ENCODE peak calls at places on chromosomes 12 and 14, in ten cellular contexts. V is GM23248, H is H9, Q is ovary, L is endothelial cell of umbilical vein, A is body of pancreas, W is mesendoderm, N is esophagus squamous epithelium, U is right lobe of liver, M is SK-N-SH. D is an unnamed sample.

GRCh38 chr14:96090441-96091148 is 51.4 kb downstream of the C14orf132 start:
- DNase-seq in V (peak), H (no peak), Q (peak), L (no peak), A (peak), W (no peak), N (no peak), U (no peak), M (peak), D (peak)

GRCh38 chr12:15830538-15830937 is 41.4 kb upstream of the EPS8 start:
- DNase-seq in V (peak), H (no peak), Q (no peak), L (no peak), A (no peak), W (no peak), N (no peak), U (no peak), M (no peak), D (no peak)

GRCh38 chr14:65167072-65167645 is 64.8 kb upstream of the MAX start:
- DNase-seq in V (peak), H (no peak), Q (no peak), L (no peak), A (no peak), W (peak), N (no peak), U (no peak), M (no peak), D (no peak)

GRCh38 chr12:122352394-122352793 is 70.1 kb downstream of the CLIP1 start:
- DNase-seq in V (no peak), H (no peak), Q (no peak), L (no peak), A (no peak), W (no peak), N (no peak), U (no peak), M (no peak), D (no peak)

GRCh38 chr12:106888348-106888970 is 67.2 kb upstream of the TMEM263 start:
- DNase-seq in V (no peak), H (no peak), Q (no peak), L (no peak), A (no peak), W (no peak), N (no peak), U (no peak), M (no peak), D (no peak)

GRCh38 chr12:12582895-12583303 is 20.2 kb upstream of the DUSP16 start:
- DNase-seq in V (peak), H (no peak), Q (no peak), L (no peak), A (no peak), W (no peak), N (no peak), U (no peak), M (no peak), D (no peak)

GRCh38 chr14:51823706-51824105 is 36.7 kb upstream of the GNG2 start:
- DNase-seq in V (no peak), H (no peak), Q (no peak), L (no peak), A (no peak), W (no peak), N (no peak), U (no peak), M (no peak), D (no peak)

GRCh38 chr14:67620217-67620789 is 583 bp downstream of the ARG2 start:
- DNase-seq in V (peak), H (peak), Q (peak), L (peak), A (peak), W (peak), N (no peak), U (peak), M (peak), D (no peak)

GRCh38 chr14:86013663-86014062 is 483.7 kb downstream of the FLRT2 start:
- DNase-seq in V (no peak), H (no peak), Q (no peak), L (no peak), A (no peak), W (no peak), N (no peak), U (no peak), M (no peak), D (no peak)

GRCh38 chr12:2892246-2892645 is 1.6 kb downstream of the TULP3 start:
- DNase-seq in V (peak), H (no peak), Q (no peak), L (no peak), A (no peak), W (no peak), N (no peak), U (no peak), M (no peak), D (no peak)

GRCh38 chr12:98758331-98758730 is 113.2 kb downstream of the APAF1 start:
- DNase-seq in V (peak), H (peak), Q (no peak), L (no peak), A (no peak), W (no peak), N (no peak), U (no peak), M (no peak), D (no peak)

GRCh38 chr12:25578739-25579138 is 25.7 kb upstream of the LMNTD1 start:
- DNase-seq in V (no peak), H (no peak), Q (no peak), L (no peak), A (no peak), W (no peak), N (no peak), U (no peak), M (peak), D (no peak)

GRCh38 chr12:31369712-31370521 is 44.0 kb upstream of the SINHCAF start:
- DNase-seq in V (peak), H (peak), Q (peak), L (peak), A (peak), W (peak), N (no peak), U (no peak), M (no peak), D (no peak)

GRCh38 chr12:96255077-96255476 is 60.9 kb downstream of the ELK3 start:
- DNase-seq in V (peak), H (no peak), Q (no peak), L (peak), A (peak), W (peak), N (no peak), U (no peak), M (no peak), D (no peak)

GRCh38 chr14:69673099-69673498 is 61.7 kb downstream of the SUSD6 start:
- DNase-seq in V (no peak), H (no peak), Q (no peak), L (no peak), A (no peak), W (no peak), N (no peak), U (no peak), M (no peak), D (no peak)

GRCh38 chr14:86777950-86778602 is 1214.9 kb downstream of the GALC start:
- DNase-seq in V (no peak), H (no peak), Q (no peak), L (no peak), A (no peak), W (no peak), N (no peak), U (no peak), M (no peak), D (no peak)

GRCh38 chr12:89349814-89350213 is 2.5 kb downstream of the DUSP6 start:
- DNase-seq in V (peak), H (peak), Q (no peak), L (peak), A (peak), W (peak), N (no peak), U (no peak), M (peak), D (no peak)

GRCh38 chr14:44803239-44803905 is 158.4 kb downstream of the KLHL28 start:
- DNase-seq in V (peak), H (no peak), Q (no peak), L (peak), A (no peak), W (peak), N (no peak), U (no peak), M (peak), D (no peak)

GRCh38 chr12:96445743-96446655 is 43.4 kb upstream of the CFAP54 start:
- DNase-seq in V (peak), H (no peak), Q (no peak), L (peak), A (peak), W (peak), N (no peak), U (no peak), M (no peak), D (no peak)

GRCh38 chr12:29146201-29146600 is 2.9 kb upstream of the FAR2 start:
- DNase-seq in V (no peak), H (no peak), Q (no peak), L (no peak), A (no peak), W (no peak), N (no peak), U (no peak), M (no peak), D (no peak)

GRCh38 chr12:29145372-29146170 is 3.5 kb upstream of the FAR2 start:
- DNase-seq in V (no peak), H (peak), Q (no peak), L (no peak), A (no peak), W (no peak), N (no peak), U (no peak), M (no peak), D (no peak)

GRCh38 chr12:29148958-29149690 is at the start of gene FAR2:
- DNase-seq in V (peak), H (peak), Q (peak), L (peak), A (peak), W (peak), N (no peak), U (peak), M (peak), D (no peak)

GRCh38 chr12:29149691-29150382 is 759 bp downstream of the FAR2 start:
- DNase-seq in V (no peak), H (peak), Q (no peak), L (no peak), A (no peak), W (peak), N (no peak), U (no peak), M (no peak), D (no peak)

GRCh38 chr12:29148065-29148957 is 767 bp upstream of the FAR2 start:
- DNase-seq in V (peak), H (no peak), Q (no peak), L (peak), A (no peak), W (peak), N (no peak), U (no peak), M (peak), D (no peak)
- H3K27ac ChIP-seq in V (no peak), H (no peak), Q (no peak), L (peak), A (peak), W (no peak), N (peak), U (peak), M (peak), D (peak)

GRCh38 chr14:75069811-75070145 is 337 bp downstream of the ZC2HC1C start:
- DNase-seq in V (no peak), H (no peak), Q (no peak), L (no peak), A (no peak), W (no peak), N (no peak), U (no peak), M (no peak), D (no peak)
- H3K27ac ChIP-seq in V (peak), H (no peak), Q (peak), L (peak), A (peak), W (no peak), N (peak), U (peak), M (peak), D (peak)

GRCh38 chr12:65602579-65603295 is 221.5 kb upstream of the HMGA2 start:
- DNase-seq in V (peak), H (peak), Q (peak), L (peak), A (peak), W (peak), N (peak), U (peak), M (peak), D (peak)

GRCh38 chr12:65606008-65606766 is 218.1 kb upstream of the HMGA2 start:
- DNase-seq in V (no peak), H (no peak), Q (no peak), L (no peak), A (no peak), W (no peak), N (no peak), U (no peak), M (no peak), D (no peak)

GRCh38 chr12:65602191-65602578 is 222.1 kb upstream of the HMGA2 start:
- DNase-seq in V (peak), H (no peak), Q (no peak), L (no peak), A (no peak), W (no peak), N (no peak), U (no peak), M (no peak), D (no peak)

GRCh38 chr12:65605019-65605418 is 219.3 kb upstream of the HMGA2 start:
- DNase-seq in V (peak), H (no peak), Q (no peak), L (peak), A (no peak), W (no peak), N (no peak), U (no peak), M (no peak), D (no peak)

GRCh38 chr12:65603428-65604351 is 220.6 kb upstream of the HMGA2 start:
- DNase-seq in V (peak), H (no peak), Q (peak), L (peak), A (peak), W (peak), N (no peak), U (no peak), M (no peak), D (peak)
- H3K27ac ChIP-seq in V (peak), H (no peak), Q (no peak), L (peak), A (peak), W (peak), N (no peak), U (no peak), M (peak), D (peak)

GRCh38 chr14:21043387-21044105 is 1.4 kb downstream of the RNASE7 start:
- DNase-seq in V (no peak), H (no peak), Q (no peak), L (no peak), A (peak), W (no peak), N (no peak), U (no peak), M (no peak), D (no peak)
- H3K27ac ChIP-seq in V (no peak), H (no peak), Q (no peak), L (no peak), A (peak), W (no peak), N (peak), U (peak), M (no peak), D (peak)

GRCh38 chr12:65740506-65740872 is 83.8 kb upstream of the HMGA2 start:
- DNase-seq in V (peak), H (no peak), Q (no peak), L (no peak), A (no peak), W (peak), N (no peak), U (no peak), M (no peak), D (no peak)
- H3K27ac ChIP-seq in V (no peak), H (no peak), Q (no peak), L (no peak), A (no peak), W (peak), N (no peak), U (no peak), M (peak), D (no peak)

DNA sequence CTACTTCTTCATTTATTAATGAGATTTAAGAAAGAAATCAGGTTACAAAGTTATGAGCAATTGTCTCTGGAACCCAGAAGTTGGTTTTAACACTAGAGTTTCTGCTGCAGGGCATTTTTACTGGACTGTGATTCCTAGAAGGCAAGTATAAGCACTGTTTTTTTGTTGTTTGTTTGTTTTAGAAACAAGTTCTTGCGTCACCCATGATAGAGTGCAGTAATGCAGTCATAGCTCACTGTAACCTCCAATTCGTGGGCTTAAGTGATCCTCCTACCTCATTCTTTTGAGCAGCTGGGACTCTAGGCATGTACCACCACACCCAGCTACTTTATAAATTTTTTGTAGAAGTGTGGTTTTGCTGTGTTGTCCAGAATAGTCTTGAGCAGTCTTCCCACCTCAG is 25.6 kb downstream of the RAP1B start:
- DNase-seq in V (peak), H (no peak), Q (no peak), L (no peak), A (no peak), W (no peak), N (no peak), U (no peak), M (no peak), D (no peak)
- H3K27ac ChIP-seq in V (peak), H (no peak), Q (no peak), L (no peak), A (no peak), W (no peak), N (no peak), U (no peak), M (no peak), D (no peak)

GRCh38 chr12:55899035-55899434 is 28.7 kb downstream of the PYM1 start:
- DNase-seq in V (peak), H (no peak), Q (no peak), L (no peak), A (no peak), W (no peak), N (no peak), U (no peak), M (no peak), D (no peak)

GRCh38 chr12:55906056-55906455 is 21.6 kb downstream of the PYM1 start:
- DNase-seq in V (peak), H (no peak), Q (no peak), L (peak), A (no peak), W (no peak), N (no peak), U (no peak), M (no peak), D (no peak)

DNA sequence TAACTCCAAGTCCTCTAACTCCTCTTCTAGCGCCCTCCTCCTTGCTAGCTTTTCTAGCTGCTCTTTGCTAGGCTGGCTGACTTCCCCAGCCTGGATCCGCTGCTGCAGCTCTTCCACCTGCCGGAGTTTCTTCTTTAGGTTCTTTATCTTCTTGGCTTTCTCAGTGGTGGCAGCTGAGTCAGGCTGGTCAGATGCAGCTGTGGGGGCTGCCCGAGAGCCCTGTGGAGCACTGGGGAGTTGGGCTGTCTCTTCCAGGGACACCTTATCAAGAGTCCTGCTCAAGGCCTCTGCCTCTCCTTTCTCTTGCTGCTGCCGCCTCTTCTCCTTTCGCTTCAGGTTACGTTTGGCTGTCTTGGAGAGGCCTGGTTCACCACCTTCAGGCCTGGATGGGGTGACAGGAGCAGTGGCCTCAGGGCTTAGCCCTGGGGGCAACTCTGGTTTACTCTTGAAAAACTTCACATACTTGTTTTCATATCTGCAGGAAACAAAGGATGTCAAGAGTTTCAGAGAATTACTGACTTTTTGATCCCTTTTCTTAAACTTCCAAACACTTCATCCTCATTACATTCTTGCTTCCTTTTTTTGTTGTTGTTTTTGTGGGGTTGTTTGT is 25.7 kb downstream of the PYM1 start:
- DNase-seq in V (no peak), H (no peak), Q (no peak), L (no peak), A (no peak), W (no peak), N (no peak), U (no peak), M (no peak), D (no peak)
- H3K27ac ChIP-seq in V (no peak), H (no peak), Q (no peak), L (no peak), A (no peak), W (no peak), N (no peak), U (no peak), M (no peak), D (no peak)

GRCh38 chr14:74848768-74849167 is 27.2 kb downstream of the PROX2 start:
- DNase-seq in V (peak), H (no peak), Q (no peak), L (no peak), A (no peak), W (no peak), N (no peak), U (no peak), M (no peak), D (no peak)
- H3K27ac ChIP-seq in V (no peak), H (no peak), Q (no peak), L (no peak), A (no peak), W (no peak), N (no peak), U (no peak), M (no peak), D (no peak)

GRCh38 chr12:130904064-130904463 is 32.2 kb downstream of the RAN start:
- DNase-seq in V (no peak), H (no peak), Q (no peak), L (no peak), A (no peak), W (no peak), N (no peak), U (no peak), M (no peak), D (no peak)
- H3K27ac ChIP-seq in V (no peak), H (no peak), Q (no peak), L (no peak), A (no peak), W (no peak), N (no peak), U (no peak), M (no peak), D (no peak)

GRCh38 chr12:6829532-6830220 is 1.5 kb downstream of the P3H3 start:
- DNase-seq in V (peak), H (peak), Q (no peak), L (peak), A (no peak), W (no peak), N (no peak), U (peak), M (peak), D (no peak)
- H3K27ac ChIP-seq in V (peak), H (no peak), Q (peak), L (no peak), A (peak), W (no peak), N (peak), U (no peak), M (peak), D (peak)

D was measured in breast epithelium.